ENCODE peak calls at places on chromosomes 12 and 14, in five cellular contexts. T is H9, C is neuronal stem cell, B is mesenchymal stem cell, E is H1. J is an unnamed sample. For H3K4me1, the result is how much of the 10 kb centered on the place peaks cover.

GRCh38 chr14:76227450-76228050 is 75.8 kb downstream of the GPATCH2L start:
- DNase-seq in B (peak), T (no peak), E (no peak), C (no peak), J (peak)

GRCh38 chr14:52043690-52044089 is 25.2 kb downstream of the NID2 start:
- DNase-seq in C (no peak), E (peak), T (peak), B (peak), J (peak)

GRCh38 chr12:54993181-54993835 is 8.7 kb upstream of the TESPA1 start:
- DNase-seq in T (peak), B (peak), E (peak), C (peak), J (peak)

GRCh38 chr12:109885616-109886015 is 5.3 kb upstream of the GLTP start:
- DNase-seq in T (no peak), E (no peak), B (no peak), C (no peak), J (peak)

GRCh38 chr12:114884535-114884934 is 200.6 kb upstream of the TBX3 start:
- DNase-seq in C (no peak), E (no peak), T (no peak), B (no peak), J (no peak)

GRCh38 chr14:102539544-102540309 is 30.2 kb upstream of the ANKRD9 start:
- DNase-seq in E (no peak), B (no peak), C (no peak), T (no peak), J (peak)

GRCh38 chr12:114777052-114777451 is 93.1 kb upstream of the TBX3 start:
- DNase-seq in T (no peak), C (no peak), E (no peak), B (no peak), J (no peak)

GRCh38 chr12:54172102-54172630 is 16.6 kb downstream of the SMUG1 start:
- DNase-seq in T (no peak), B (no peak), C (no peak), E (no peak), J (no peak)

GRCh38 chr12:388547-389137 is 478 bp downstream of the KDM5A start:
- DNase-seq in B (peak), E (no peak), C (no peak), T (no peak), J (no peak)

GRCh38 chr12:113118142-113118541 is 17.4 kb downstream of the RASAL1 start:
- DNase-seq in E (no peak), C (no peak), T (no peak), B (no peak), J (no peak)

GRCh38 chr14:58639842-58640484 is 2.2 kb downstream of the DACT1 start:
- DNase-seq in B (peak), T (no peak), E (no peak), C (peak), J (peak)

GRCh38 chr12:123397400-123397799 is 13.5 kb downstream of the KMT5A start:
- DNase-seq in E (no peak), C (no peak), T (no peak), B (no peak), J (no peak)

GRCh38 chr12:96195845-96196451 is 1.8 kb downstream of the ELK3 start:
- DNase-seq in B (peak), E (no peak), C (no peak), T (peak), J (no peak)

DNA sequence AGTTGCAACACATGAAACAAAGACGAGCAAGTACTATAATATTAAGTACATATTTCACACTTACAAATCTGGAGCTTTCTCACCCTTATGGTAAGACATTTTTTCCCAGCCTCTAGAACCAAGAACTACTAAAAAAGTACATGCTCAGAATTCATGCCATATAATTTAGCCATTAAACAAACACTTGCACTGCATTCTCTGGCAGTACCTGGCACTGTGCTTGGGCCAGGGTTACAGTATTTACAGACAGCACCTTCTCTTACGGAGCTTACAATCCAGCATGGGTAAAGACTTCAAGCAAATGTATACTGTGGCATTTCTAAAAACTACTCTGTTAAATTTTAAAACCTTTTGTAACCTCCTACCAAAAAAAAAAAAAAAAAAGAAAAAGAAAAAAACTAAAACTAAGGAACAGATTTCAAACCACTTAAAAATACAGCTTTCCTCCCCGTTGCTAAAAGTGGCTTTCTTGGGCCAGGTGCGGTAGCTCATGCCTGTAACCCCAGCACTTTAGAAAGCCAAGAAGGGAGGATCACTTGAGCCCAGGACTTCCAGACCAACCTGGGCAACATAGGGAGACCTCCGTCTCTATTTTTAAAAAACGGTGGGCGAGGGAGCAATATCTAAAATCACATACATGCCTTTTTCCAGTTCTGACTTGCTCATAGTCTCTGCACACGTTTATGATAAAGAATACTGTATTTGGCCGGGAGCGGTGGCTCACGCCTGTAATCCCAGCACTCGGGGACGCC is 944 bp downstream of the GNPTAB start:
- DNase-seq in T (peak), E (no peak), B (peak), C (no peak), J (no peak)
- H3K4me1 ChIP-seq in T (under half), E (under half), B (under half), C (under half), J (under half)

GRCh38 chr14:95555053-95555452 is 20.2 kb downstream of the GLRX5 start:
- DNase-seq in E (no peak), T (no peak), C (no peak), B (no peak), J (no peak)
- H4K8ac ChIP-seq in E (no peak), T (no peak), C (no peak), B (no peak), J (no peak)

GRCh38 chr12:48063530-48063929 is 42.3 kb downstream of the SENP1 start:
- DNase-seq in T (no peak), C (no peak), E (no peak), B (no peak), J (no peak)

GRCh38 chr12:48060474-48060873 is 45.4 kb downstream of the SENP1 start:
- DNase-seq in E (no peak), C (no peak), T (no peak), B (no peak), J (no peak)

GRCh38 chr12:48058771-48059170 is 47.1 kb downstream of the SENP1 start:
- DNase-seq in E (no peak), B (no peak), C (no peak), T (no peak), J (no peak)

GRCh38 chr12:48067250-48067938 is 38.5 kb downstream of the SENP1 start:
- DNase-seq in B (no peak), T (no peak), E (no peak), C (no peak), J (no peak)

GRCh38 chr12:48061943-48062719 is 43.7 kb downstream of the SENP1 start:
- DNase-seq in E (no peak), C (peak), T (no peak), B (peak), J (peak)
- H2BK12ac ChIP-seq in E (no peak), C (no peak), T (no peak), B (no peak), J (no peak)

GRCh38 chr14:69611264-69612013 is at the start of gene SUSD6:
- DNase-seq in C (peak), B (peak), E (peak), T (peak), J (peak)

GRCh38 chr14:69612759-69613145 is 1.4 kb downstream of the SUSD6 start:
- DNase-seq in T (no peak), C (no peak), E (no peak), B (no peak), J (no peak)

GRCh38 chr14:69612014-69612758 is 790 bp downstream of the SUSD6 start:
- DNase-seq in T (no peak), B (peak), E (no peak), C (peak), J (peak)

GRCh38 chr14:69614592-69614991 is 3.2 kb downstream of the SUSD6 start:
- DNase-seq in B (no peak), E (no peak), C (no peak), T (no peak), J (no peak)

GRCh38 chr14:69613312-69614073 is 2.1 kb downstream of the SUSD6 start:
- DNase-seq in C (no peak), T (no peak), E (no peak), B (no peak), J (no peak)
- H3K4me1 ChIP-seq in C (under half), T (under half), E (under half), B (under half), J (under half)

GRCh38 chr14:35423621-35424020 is 19.1 kb upstream of the NFKBIA start:
- DNase-seq in T (no peak), E (no peak), B (no peak), C (no peak), J (no peak)

GRCh38 chr14:35430459-35431199 is 26.1 kb upstream of the NFKBIA start:
- DNase-seq in B (no peak), C (no peak), T (no peak), E (no peak), J (no peak)

GRCh38 chr14:35420036-35420811 is 15.7 kb upstream of the NFKBIA start:
- DNase-seq in E (no peak), T (no peak), C (no peak), B (no peak), J (no peak)

GRCh38 chr14:35429951-35430350 is 25.4 kb upstream of the NFKBIA start:
- DNase-seq in B (no peak), E (no peak), C (no peak), T (no peak), J (no peak)

DNA sequence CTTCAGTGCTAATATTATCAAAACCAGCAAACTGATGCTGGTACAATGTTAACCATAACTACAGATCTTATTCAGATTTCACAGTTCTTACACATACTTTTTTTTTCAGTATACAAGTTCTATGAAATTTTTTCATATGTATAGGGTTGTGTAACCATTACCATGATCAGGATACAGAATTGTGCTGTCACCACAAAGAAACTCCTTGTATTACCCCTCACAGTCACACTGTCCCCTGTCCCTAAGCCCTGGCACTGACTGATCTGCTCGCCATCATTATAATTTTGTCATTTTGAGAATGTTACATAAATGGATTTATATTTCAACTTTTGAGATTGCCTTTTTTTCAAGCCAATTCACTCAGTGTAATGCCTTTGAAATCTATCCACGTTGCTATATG is 21.3 kb upstream of the NFKBIA start:
- DNase-seq in B (no peak), E (no peak), C (no peak), T (no peak), J (no peak)
- H4K8ac ChIP-seq in B (no peak), E (no peak), C (no peak), T (no peak), J (no peak)

GRCh38 chr12:71981149-71981548 is 42.5 kb downstream of the TPH2 start:
- DNase-seq in T (no peak), C (no peak), E (no peak), B (no peak), J (no peak)
- H2BK12ac ChIP-seq in T (no peak), C (no peak), E (no peak), B (no peak), J (no peak)

GRCh38 chr12:118337194-118337838 is 35.4 kb downstream of the TAOK3 start:
- DNase-seq in C (no peak), E (no peak), B (peak), T (no peak), J (no peak)
- H3K4me1 ChIP-seq in C (under half), E (under half), B (under half), T (under half), J (under half)

DNA sequence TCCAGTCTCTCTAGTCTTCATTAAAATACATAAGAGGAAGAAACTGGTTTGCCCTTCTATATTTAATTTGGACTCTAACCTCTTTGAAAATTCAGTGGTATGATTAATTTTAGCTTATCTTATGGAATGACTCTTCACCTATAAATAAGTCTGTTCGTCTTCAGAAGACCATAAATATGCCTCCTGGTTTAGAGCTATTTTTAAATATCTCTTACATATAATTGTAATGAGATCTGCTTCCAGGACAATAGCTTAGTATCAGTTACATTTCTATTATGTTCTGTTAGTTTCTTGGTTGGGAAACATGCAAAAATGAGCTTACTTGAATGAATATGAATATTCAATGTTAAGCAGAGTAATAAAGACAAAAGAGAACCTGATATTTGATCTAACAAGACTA is 257.5 kb upstream of the HMGA2 start:
- DNase-seq in T (no peak), E (no peak), C (no peak), B (peak), J (no peak)
- H4K8ac ChIP-seq in T (no peak), E (no peak), C (no peak), B (no peak), J (no peak)

J was measured in trophoblast cell.